ENCODE peak calls at places on chromosomes 16 and 17, in seven cellular contexts. W is DMS153, D is mucosa of gallbladder, A is NCI-H510A, H is nucleus accumbens, U is hypothalamus, Z is Daoy. T is an unnamed sample.

GRCh38 chr17:31216053-31216751 is 80.8 kb downstream of the OMG start:
- DNase-seq in W (no peak), D (no peak), A (no peak), H (no peak), U (no peak), Z (peak; percentile 4), T (no peak)

GRCh38 chr17:46193246-46193625 is at the start of gene KANSL1:
- DNase-seq in W (peak; percentile 70), D (peak; percentile 92), A (peak; percentile 95), H (peak; percentile 85), U (peak; percentile 85), Z (peak; percentile 93), T (peak; percentile 21)

GRCh38 chr17:49050611-49051010 is 53.4 kb downstream of the IGF2BP1 start:
- DNase-seq in W (no peak), D (no peak), A (no peak), H (no peak), U (no peak), Z (no peak), T (no peak)

GRCh38 chr17:48545539-48545938 is 630 bp upstream of the HOXB2 start:
- DNase-seq in W (no peak), D (no peak), A (no peak), H (no peak), U (no peak), Z (no peak), T (no peak)

GRCh38 chr17:74045608-74046007 is 157.9 kb upstream of the RPL38 start:
- DNase-seq in W (no peak), D (no peak), A (no peak), H (no peak), U (no peak), Z (peak; percentile 24), T (no peak)

GRCh38 chr16:64773184-64773583 is 348.7 kb downstream of the CDH11 start:
- DNase-seq in W (no peak), D (no peak), A (no peak), H (no peak), U (no peak), Z (no peak), T (no peak)

GRCh38 chr16:48291303-48291702 is 44.0 kb upstream of the ABCC11 start:
- DNase-seq in W (no peak), D (no peak), A (no peak), H (no peak), U (no peak), Z (no peak), T (no peak)

GRCh38 chr17:7064248-7064647 is 15.8 kb downstream of the CLEC10A start:
- DNase-seq in W (no peak), D (no peak), A (no peak), H (no peak), U (no peak), Z (peak; percentile 70), T (no peak)

GRCh38 chr16:84507011-84507982 is 2.8 kb upstream of the MEAK7 start:
- DNase-seq in W (no peak), D (no peak), A (no peak), H (no peak), U (no peak), Z (no peak), T (no peak)

GRCh38 chr17:16407911-16408588 is 7.3 kb upstream of the TRPV2 start:
- DNase-seq in W (no peak), D (peak; percentile 77), A (no peak), H (no peak), U (peak; percentile 38), Z (peak; percentile 57), T (no peak)

GRCh38 chr17:48559609-48560451 is 14.9 kb upstream of the HOXB2 start:
- DNase-seq in W (no peak), D (no peak), A (no peak), H (no peak), U (no peak), Z (no peak), T (no peak)

GRCh38 chr16:14131774-14132695 is 60.9 kb downstream of the MRTFB start:
- DNase-seq in W (no peak), D (no peak), A (no peak), H (no peak), U (no peak), Z (no peak), T (no peak)

GRCh38 chr16:12639044-12639443 is 164.6 kb downstream of the CPPED1 start:
- DNase-seq in W (no peak), D (no peak), A (no peak), H (no peak), U (no peak), Z (peak; percentile 51), T (no peak)

GRCh38 chr16:53449816-53450517 is 15.7 kb downstream of the RBL2 start:
- DNase-seq in W (no peak), D (no peak), A (no peak), H (no peak), U (no peak), Z (no peak), T (no peak)

GRCh38 chr17:80694085-80694991 is 149.7 kb downstream of the RPTOR start:
- DNase-seq in W (peak; percentile 66), D (no peak), A (peak; percentile 92), H (no peak), U (no peak), Z (no peak), T (peak; percentile 81)

GRCh38 chr17:81094744-81095607 is 60.0 kb downstream of the BAIAP2 start:
- DNase-seq in W (peak; percentile 85), D (peak; percentile 87), A (peak; percentile 56), H (peak; percentile 49), U (peak; percentile 84), Z (peak; percentile 99), T (peak; percentile 40)

GRCh38 chr16:48613061-48613957 is 3.3 kb upstream of the N4BP1 start:
- DNase-seq in W (no peak), D (no peak), A (no peak), H (no peak), U (no peak), Z (no peak), T (no peak)

GRCh38 chr16:17970366-17970765 is 366.2 kb downstream of the NPIPA8 start:
- DNase-seq in W (no peak), D (no peak), A (no peak), H (no peak), U (no peak), Z (no peak), T (no peak)

GRCh38 chr16:55248494-55248893 is 75.5 kb upstream of the IRX6 start:
- DNase-seq in W (no peak), D (no peak), A (no peak), H (no peak), U (no peak), Z (no peak), T (no peak)

GRCh38 chr17:36602030-36602737 is 801 bp downstream of the MRM1 start:
- DNase-seq in W (no peak), D (no peak), A (peak; percentile 12), H (no peak), U (no peak), Z (no peak), T (no peak)

GRCh38 chr17:78808106-78808635 is 26.1 kb upstream of the CYTH1 start:
- DNase-seq in W (no peak), D (no peak), A (no peak), H (no peak), U (no peak), Z (no peak), T (no peak)

GRCh38 chr16:48117217-48118105 is 38.3 kb downstream of the ABCC12 start:
- DNase-seq in W (no peak), D (no peak), A (no peak), H (no peak), U (peak; percentile 43), Z (peak; percentile 71), T (no peak)